ENCODE peak calls at places on chromosomes 6 and 20, in nine cellular contexts. B, H, S, T, N, E, O, U and Z are unnamed samples.
A peak's percentile ranks its signal among the peaks of the same experiment; 100 is the strongest.

GRCh38 chr6:136491674-136492235 is 58.5 kb downstream of the MAP7 start:
- DNase-seq in B (no peak), H (no peak), S (no peak), T (no peak), N (no peak), E (no peak), O (no peak), U (no peak), Z (no peak)

GRCh38 chr6:105769987-105770386 is 316.1 kb upstream of the PRDM1 start:
- DNase-seq in B (peak; percentile 72), H (no peak), S (no peak), T (no peak), N (no peak), E (no peak), O (no peak), U (no peak), Z (peak; percentile 95)

GRCh38 chr6:90256698-90257485 is 39.8 kb downstream of the BACH2 start:
- DNase-seq in B (peak; percentile 57), H (no peak), S (no peak), T (no peak), N (peak; percentile 4), E (no peak), O (no peak), U (no peak), Z (peak; percentile 55)

GRCh38 chr20:60586417-60587105 is 628.3 kb downstream of the CDH26 start:
- DNase-seq in B (no peak), H (peak; percentile 83), S (no peak), T (peak; percentile 87), N (no peak), E (no peak), O (no peak), U (no peak), Z (no peak)

GRCh38 chr20:63222541-63222940 is 6.6 kb upstream of the YTHDF1 start:
- DNase-seq in B (no peak), H (no peak), S (no peak), T (peak; percentile 18), N (no peak), E (no peak), O (no peak), U (no peak), Z (no peak)

GRCh38 chr6:138817799-138818198 is 21.9 kb downstream of the ECT2L start:
- DNase-seq in B (peak; percentile 67), H (no peak), S (no peak), T (no peak), N (peak; percentile 56), E (no peak), O (peak; percentile 90), U (no peak), Z (peak; percentile 100)

GRCh38 chr6:12060780-12061619 is 48.9 kb downstream of the HIVEP1 start:
- DNase-seq in B (no peak), H (no peak), S (peak; percentile 80), T (peak; percentile 75), N (no peak), E (peak; percentile 97), O (peak; percentile 64), U (no peak), Z (peak; percentile 90)

GRCh38 chr6:6512711-6513110 is 75.8 kb upstream of the LY86 start:
- DNase-seq in B (no peak), H (peak; percentile 27), S (no peak), T (no peak), N (no peak), E (no peak), O (no peak), U (no peak), Z (no peak)

GRCh38 chr6:169791721-169792131 is 40.3 kb downstream of the ERMARD start:
- DNase-seq in B (no peak), H (no peak), S (peak; percentile 49), T (no peak), N (no peak), E (no peak), O (no peak), U (no peak), Z (no peak)

GRCh38 chr6:84639396-84639795 is 125.0 kb downstream of the TBX18 start:
- DNase-seq in B (no peak), H (no peak), S (no peak), T (no peak), N (peak; percentile 57), E (no peak), O (no peak), U (no peak), Z (peak; percentile 54)

GRCh38 chr6:100346828-100347227 is 117.9 kb downstream of the SIM1 start:
- DNase-seq in B (peak; percentile 57), H (no peak), S (no peak), T (no peak), N (peak; percentile 73), E (no peak), O (no peak), U (no peak), Z (peak; percentile 28)